ENCODE peak calls at places on chromosomes 5 and 9, in five cellular contexts. J is Daoy, N is NCI-H345, X is C1 segment of cervical spinal cord, M is astrocyte of the hippocampus. E is an unnamed sample.

GRCh38 chr9:78781681-78782080 is 484.8 kb downstream of the PSAT1 start:
- DNase-seq in J (peak), N (no peak), X (no peak), M (peak), E (no peak)

GRCh38 chr5:99636663-99637062 is 707.9 kb upstream of the CHD1 start:
- DNase-seq in J (no peak), N (no peak), X (no peak), M (no peak), E (no peak)

GRCh38 chr5:8884029-8884428 is 661.8 kb downstream of the SEMA5A start:
- DNase-seq in J (no peak), N (no peak), X (no peak), M (no peak), E (no peak)

GRCh38 chr9:16458696-16459420 is 411.6 kb downstream of the BNC2 start:
- DNase-seq in J (peak), N (peak), X (no peak), M (peak), E (no peak)

GRCh38 chr5:145775893-145776444 is 59.2 kb downstream of the PRELID2 start:
- DNase-seq in J (peak), N (no peak), X (no peak), M (peak), E (peak)

GRCh38 chr9:132182609-132183073 is 20.8 kb downstream of the NTNG2 start:
- DNase-seq in J (peak), N (no peak), X (peak), M (peak), E (no peak)

GRCh38 chr9:129500166-129500862 is 120.6 kb downstream of the C9orf50 start:
- DNase-seq in J (peak), N (no peak), X (peak), M (peak), E (no peak)

GRCh38 chr5:1285141-1285540 is 9.7 kb downstream of the TERT start:
- DNase-seq in J (no peak), N (no peak), X (no peak), M (no peak), E (no peak)

GRCh38 chr5:71907589-71908145 is 188.6 kb downstream of the CARTPT start:
- DNase-seq in J (no peak), N (peak), X (no peak), M (no peak), E (no peak)

E was measured in H4.